ENCODE peak calls at places on chromosomes 11 and 22, in seven cellular contexts. S, F, V, R, E, A and D are unnamed samples.

GRCh38 chr22:37284807-37285355 is 2.6 kb downstream of the CYTH4 start:
- DNase-seq in V (no peak), E (peak), R (peak), S (peak), F (peak), A (no peak), D (peak)

GRCh38 chr11:17277024-17277584 is 565 bp downstream of the NUCB2 start:
- DNase-seq in R (no peak), F (peak), V (peak), A (no peak), S (no peak), E (no peak), D (peak)

GRCh38 chr22:45678961-45679912 is 7.6 kb downstream of the ATXN10 start:
- DNase-seq in S (no peak), F (no peak), E (no peak), V (peak), A (no peak), R (no peak), D (no peak)

GRCh38 chr22:47391169-47392053 is 629.0 kb downstream of the TBC1D22A start:
- DNase-seq in A (no peak), V (no peak), S (no peak), E (no peak), R (no peak), F (no peak), D (no peak)

GRCh38 chr11:64186205-64187165 is 514 bp downstream of the STIP1 start:
- DNase-seq in R (no peak), S (peak), A (no peak), E (no peak), F (peak), V (peak), D (no peak)

GRCh38 chr11:47415949-47416472 is 7.6 kb downstream of the SLC39A13 start:
- DNase-seq in V (peak), A (peak), E (peak), S (peak), R (no peak), F (no peak), D (peak)

GRCh38 chr11:12618743-12619540 is 55.3 kb upstream of the TEAD1 start:
- DNase-seq in F (no peak), S (no peak), E (no peak), R (no peak), V (peak), A (no peak), D (no peak)

GRCh38 chr11:13818325-13818724 is 144.2 kb upstream of the SPON1 start:
- DNase-seq in A (no peak), F (no peak), E (no peak), V (no peak), S (no peak), R (no peak), D (no peak)

GRCh38 chr11:12150831-12151382 is 40.5 kb downstream of the MICAL2 start:
- DNase-seq in V (peak), R (peak), S (no peak), A (no peak), E (no peak), F (no peak), D (no peak)

GRCh38 chr11:44622721-44623258 is 57.3 kb downstream of the CD82 start:
- DNase-seq in R (no peak), A (no peak), F (no peak), V (no peak), E (peak), S (peak), D (no peak)

GRCh38 chr22:28450109-28450508 is 229.5 kb downstream of the TTC28 start:
- DNase-seq in R (no peak), E (no peak), A (no peak), S (no peak), F (no peak), V (no peak), D (no peak)

GRCh38 chr11:84899740-84900139 is 727.4 kb downstream of the DLG2 start:
- DNase-seq in V (peak), S (no peak), E (no peak), F (peak), R (no peak), A (no peak), D (no peak)

GRCh38 chr11:70736461-70736860 is 338.1 kb downstream of the CTTN start:
- DNase-seq in F (no peak), E (no peak), A (no peak), S (peak), V (no peak), R (no peak), D (no peak)

DNA sequence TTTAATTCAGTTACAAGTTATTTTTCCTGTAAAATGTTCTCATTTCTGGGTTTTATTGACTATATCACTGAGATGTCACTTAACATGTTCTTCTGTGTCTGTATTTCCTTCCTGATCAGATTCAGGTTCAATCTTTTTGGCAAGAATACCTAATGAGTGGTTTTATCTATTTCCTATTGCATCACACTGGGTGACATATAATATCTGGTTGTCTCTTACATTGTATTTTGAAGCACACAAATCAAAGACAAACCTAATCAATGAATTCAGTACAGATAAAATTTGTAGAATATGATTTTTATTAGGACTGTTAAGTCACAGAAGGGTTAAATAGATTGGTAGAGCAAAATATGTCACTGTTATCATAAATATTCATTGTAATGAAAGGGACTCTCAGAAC is 60.4 kb downstream of the BCL2L13 start:
- DNase-seq in R (no peak), E (no peak), A (no peak), S (no peak), V (no peak), F (no peak), D (no peak)
- H3K27ac ChIP-seq in R (no peak), E (no peak), A (no peak), S (no peak), V (no peak), F (no peak), D (no peak)

GRCh38 chr22:38294193-38294592 is 21.4 kb upstream of the TMEM184B start:
- DNase-seq in R (no peak), V (no peak), E (no peak), F (no peak), S (peak), A (no peak), D (no peak)
- H3K27ac ChIP-seq in R (no peak), V (no peak), E (peak), F (no peak), S (no peak), A (peak), D (no peak)

GRCh38 chr11:35615911-35616900 is 2.1 kb upstream of the FJX1 start:
- DNase-seq in A (no peak), R (peak), V (peak), E (no peak), S (no peak), F (peak), D (peak)

GRCh38 chr11:35617687-35618496 is at the start of gene FJX1:
- DNase-seq in A (no peak), V (peak), R (peak), F (no peak), S (peak), E (peak), D (peak)

GRCh38 chr11:35619030-35619753 is 932 bp downstream of the FJX1 start:
- DNase-seq in A (no peak), V (peak), R (peak), E (peak), F (no peak), S (peak), D (peak)

GRCh38 chr11:35618497-35619029 is 303 bp downstream of the FJX1 start:
- DNase-seq in V (peak), A (no peak), S (peak), R (peak), F (no peak), E (peak), D (no peak)

GRCh38 chr11:35617316-35617686 is 959 bp upstream of the FJX1 start:
- DNase-seq in V (no peak), A (no peak), R (no peak), S (no peak), E (no peak), F (no peak), D (no peak)
- H3K27ac ChIP-seq in V (peak), A (peak), R (peak), S (no peak), E (peak), F (no peak), D (no peak)

GRCh38 chr11:126731526-126731925 is 269.0 kb downstream of the KIRREL3 start:
- DNase-seq in V (no peak), R (no peak), F (no peak), A (no peak), E (no peak), S (no peak), D (no peak)
- H3K27ac ChIP-seq in V (no peak), R (no peak), F (no peak), A (no peak), E (no peak), S (no peak), D (no peak)

GRCh38 chr22:23899042-23899745 is 5.0 kb downstream of the MIF start:
- DNase-seq in V (no peak), S (no peak), E (no peak), A (no peak), F (no peak), R (no peak), D (no peak)
- H3K27ac ChIP-seq in V (no peak), S (no peak), E (no peak), A (no peak), F (no peak), R (peak), D (no peak)

GRCh38 chr11:86592047-86592564 is 80.3 kb downstream of the ME3 start:
- DNase-seq in S (no peak), V (peak), R (no peak), E (no peak), A (no peak), F (no peak), D (no peak)
- H3K27ac ChIP-seq in S (no peak), V (peak), R (no peak), E (no peak), A (peak), F (no peak), D (no peak)